ENCODE peak calls at places on chromosomes 13 and 19, in eight cellular contexts. C, L, O, J, A, E, D and W are unnamed samples.
A peak's percentile ranks its signal among the peaks of the same experiment; 100 is the strongest.

GRCh38 chr19:948842-949496 is 23.1 kb downstream of the ARID3A start:
- DNase-seq in C (no peak), L (no peak), O (no peak), J (no peak), A (no peak), E (no peak), D (no peak), W (no peak)

GRCh38 chr19:2491130-2491801 is 15.3 kb downstream of the GADD45B start:
- DNase-seq in C (no peak), L (no peak), O (no peak), J (no peak), A (peak; percentile 81), E (no peak), D (no peak), W (no peak)

GRCh38 chr13:102286326-102286725 is 115.5 kb downstream of the FGF14 start:
- DNase-seq in C (no peak), L (no peak), O (no peak), J (no peak), A (peak; percentile 9), E (no peak), D (no peak), W (no peak)

GRCh38 chr13:46578590-46578975 is 25.6 kb downstream of the LRCH1 start:
- DNase-seq in C (no peak), L (no peak), O (peak; percentile 26), J (no peak), A (no peak), E (no peak), D (no peak), W (no peak)

GRCh38 chr13:51614350-51614786 is 30.1 kb downstream of the WDFY2 start:
- DNase-seq in C (no peak), L (peak; percentile 73), O (no peak), J (no peak), A (peak; percentile 41), E (no peak), D (no peak), W (no peak)

GRCh38 chr19:15252398-15253018 is 20.3 kb upstream of the EPHX3 start:
- DNase-seq in C (peak; percentile 44), L (no peak), O (peak; percentile 44), J (peak; percentile 40), A (peak; percentile 59), E (no peak), D (peak; percentile 42), W (no peak)

GRCh38 chr19:49064768-49065611 is at the start of gene NTF4:
- DNase-seq in C (peak; percentile 80), L (peak; percentile 30), O (peak; percentile 87), J (peak; percentile 56), A (peak; percentile 61), E (no peak), D (peak; percentile 78), W (no peak)

GRCh38 chr13:19069684-19070397 is 111.8 kb downstream of the TUBA3C start:
- DNase-seq in C (no peak), L (no peak), O (no peak), J (no peak), A (no peak), E (no peak), D (no peak), W (no peak)

GRCh38 chr13:81142306-81142999 is 801.5 kb upstream of the SPRY2 start:
- DNase-seq in C (no peak), L (no peak), O (no peak), J (no peak), A (no peak), E (no peak), D (no peak), W (no peak)

GRCh38 chr13:113794764-113795173 is 35.7 kb downstream of the TMEM255B start:
- DNase-seq in C (no peak), L (no peak), O (no peak), J (no peak), A (no peak), E (peak; percentile 82), D (no peak), W (no peak)

GRCh38 chr19:3471954-3472655 is 8.2 kb downstream of the SMIM24 start:
- DNase-seq in C (no peak), L (no peak), O (peak; percentile 66), J (no peak), A (peak; percentile 83), E (no peak), D (peak; percentile 68), W (no peak)

GRCh38 chr19:45423589-45424190 is at the start of gene ERCC1:
- DNase-seq in C (peak; percentile 100), L (peak; percentile 94), O (peak; percentile 99), J (peak; percentile 99), A (peak; percentile 95), E (peak; percentile 98), D (peak; percentile 100), W (peak; percentile 82)

GRCh38 chr13:27825153-27825552 is 32.9 kb downstream of the GSX1 start:
- DNase-seq in C (no peak), L (no peak), O (peak; percentile 30), J (no peak), A (no peak), E (no peak), D (no peak), W (no peak)

GRCh38 chr13:101612736-101613135 is 160.3 kb downstream of the ITGBL1 start:
- DNase-seq in C (no peak), L (no peak), O (no peak), J (no peak), A (no peak), E (no peak), D (no peak), W (no peak)

GRCh38 chr19:42325896-42326771 is 699 bp downstream of the MEGF8 start:
- DNase-seq in C (peak; percentile 53), L (peak; percentile 30), O (peak; percentile 50), J (peak; percentile 24), A (peak; percentile 22), E (no peak), D (peak; percentile 52), W (no peak)

GRCh38 chr19:44113138-44113783 is at the start of gene ZNF225:
- DNase-seq in C (peak; percentile 99), L (peak; percentile 97), O (peak; percentile 90), J (peak; percentile 99), A (peak; percentile 92), E (peak; percentile 94), D (peak; percentile 95), W (peak; percentile 86)

GRCh38 chr19:57171551-57172081 is 4.3 kb upstream of the DUXA start:
- DNase-seq in C (peak; percentile 75), L (peak; percentile 51), O (peak; percentile 52), J (peak; percentile 61), A (peak; percentile 82), E (no peak), D (peak; percentile 12), W (peak; percentile 11)

GRCh38 chr19:39736088-39736487 is 1.7 kb downstream of the CLC start:
- DNase-seq in C (no peak), L (no peak), O (no peak), J (no peak), A (no peak), E (no peak), D (no peak), W (no peak)

GRCh38 chr19:347946-348861 is 3.6 kb upstream of the MIER2 start:
- DNase-seq in C (peak; percentile 70), L (no peak), O (no peak), J (no peak), A (no peak), E (peak; percentile 74), D (peak; percentile 61), W (no peak)

GRCh38 chr19:45351401-45351952 is 10.9 kb downstream of the KLC3 start:
- DNase-seq in C (no peak), L (no peak), O (no peak), J (no peak), A (no peak), E (no peak), D (no peak), W (no peak)

GRCh38 chr19:53999694-54000093 is 8.3 kb downstream of the CACNG6 start:
- DNase-seq in C (no peak), L (no peak), O (no peak), J (no peak), A (no peak), E (no peak), D (no peak), W (no peak)

GRCh38 chr19:36340786-36341386 is 38.1 kb downstream of the ZFP14 start:
- DNase-seq in C (no peak), L (no peak), O (no peak), J (no peak), A (no peak), E (no peak), D (no peak), W (no peak)

GRCh38 chr19:17775245-17775927 is 19.6 kb upstream of the B3GNT3 start:
- DNase-seq in C (peak; percentile 78), L (peak; percentile 31), O (peak; percentile 86), J (peak; percentile 83), A (peak; percentile 79), E (no peak), D (peak; percentile 87), W (peak; percentile 16)

GRCh38 chr13:24727731-24728601 is 36.0 kb upstream of the RNF17 start:
- DNase-seq in C (peak; percentile 81), L (peak; percentile 77), O (peak; percentile 57), J (peak; percentile 84), A (peak; percentile 91), E (peak; percentile 60), D (peak; percentile 64), W (peak; percentile 73)

GRCh38 chr13:80399340-80400163 is 58.6 kb upstream of the SPRY2 start:
- DNase-seq in C (no peak), L (no peak), O (no peak), J (no peak), A (no peak), E (no peak), D (no peak), W (no peak)

GRCh38 chr19:6947745-6948144 is 60.4 kb downstream of the ADGRE1 start:
- DNase-seq in C (no peak), L (no peak), O (no peak), J (no peak), A (peak; percentile 36), E (no peak), D (no peak), W (no peak)

GRCh38 chr13:93262729-93263128 is 36.1 kb downstream of the GPC6 start:
- DNase-seq in C (no peak), L (no peak), O (no peak), J (no peak), A (peak; percentile 63), E (no peak), D (no peak), W (no peak)

GRCh38 chr19:46068345-46069258 is 27.8 kb upstream of the IGFL4 start:
- DNase-seq in C (no peak), L (no peak), O (no peak), J (no peak), A (peak; percentile 79), E (no peak), D (no peak), W (no peak)

GRCh38 chr19:3801412-3802096 is 15.4 kb upstream of the MATK start:
- DNase-seq in C (peak; percentile 86), L (no peak), O (peak; percentile 70), J (peak; percentile 56), A (peak; percentile 60), E (no peak), D (peak; percentile 74), W (no peak)

GRCh38 chr13:80033286-80033685 is 307.6 kb downstream of the SPRY2 start:
- DNase-seq in C (no peak), L (no peak), O (no peak), J (no peak), A (no peak), E (no peak), D (no peak), W (no peak)

GRCh38 chr19:35816262-35816661 is 3.6 kb upstream of the PRODH2 start:
- DNase-seq in C (peak; percentile 67), L (no peak), O (no peak), J (peak; percentile 73), A (no peak), E (no peak), D (no peak), W (no peak)

GRCh38 chr19:35395762-35396199 is 24.9 kb downstream of the GPR42 start:
- DNase-seq in C (peak; percentile 45), L (no peak), O (no peak), J (peak; percentile 88), A (peak; percentile 20), E (no peak), D (peak; percentile 24), W (no peak)

GRCh38 chr19:10670187-10670586 is 16.0 kb downstream of the ILF3 start:
- DNase-seq in C (no peak), L (no peak), O (no peak), J (no peak), A (peak; percentile 61), E (no peak), D (no peak), W (no peak)

GRCh38 chr13:51920786-51921185 is 59.0 kb downstream of the CCDC70 start:
- DNase-seq in C (peak; percentile 12), L (no peak), O (no peak), J (peak; percentile 62), A (no peak), E (no peak), D (no peak), W (no peak)